ENCODE peak calls at places on chromosomes 16 and 17, in seven cellular contexts. G is thoracic aorta, F is MM.1S, P is PC-3, O is fibroblast of villous mesenchyme, A is uterus, J is ovary. Y is an unnamed sample.

GRCh38 chr16:11060856-11061255 is 116.5 kb downstream of the CLEC16A start:
- DNase-seq in P (no peak), F (no peak), J (no peak), O (no peak), A (no peak), G (no peak), Y (no peak)

GRCh38 chr16:46859719-46860152 is 24.4 kb upstream of the GPT2 start:
- DNase-seq in P (peak; percentile 88), J (no peak), F (no peak), O (peak; percentile 66), G (no peak), A (no peak), Y (peak; percentile 85)

GRCh38 chr17:56679148-56679766 is 85.8 kb downstream of the NOG start:
- DNase-seq in F (peak; percentile 20), G (no peak), A (no peak), O (peak; percentile 35), P (peak; percentile 68), J (no peak), Y (peak; percentile 41)

GRCh38 chr17:34146440-34147043 is 108.5 kb upstream of the CCL2 start:
- DNase-seq in F (peak; percentile 74), J (no peak), G (no peak), O (no peak), P (peak; percentile 30), A (no peak), Y (no peak)

GRCh38 chr17:79859676-79860615 is 20.7 kb upstream of the CBX4 start:
- DNase-seq in A (no peak), O (no peak), P (no peak), J (no peak), G (no peak), F (no peak), Y (no peak)

GRCh38 chr16:74868501-74868900 is 93.9 kb upstream of the FA2H start:
- DNase-seq in J (no peak), P (peak; percentile 24), F (no peak), A (no peak), O (peak; percentile 18), G (no peak), Y (peak; percentile 64)

GRCh38 chr16:2084688-2085625 is 37.2 kb downstream of the TSC2 start:
- DNase-seq in O (no peak), G (no peak), A (no peak), F (no peak), J (no peak), P (no peak), Y (no peak)

GRCh38 chr17:80263253-80264047 is 2.8 kb downstream of the RNF213 start:
- DNase-seq in P (no peak), J (peak; percentile 89), O (peak; percentile 95), F (peak; percentile 98), G (peak; percentile 65), A (peak; percentile 90), Y (peak; percentile 80)

GRCh38 chr16:57000271-57001025 is 11.1 kb downstream of the NLRC5 start:
- DNase-seq in A (peak; percentile 81), P (peak; percentile 74), J (peak; percentile 36), O (peak; percentile 85), F (no peak), G (peak; percentile 70), Y (peak; percentile 92)

GRCh38 chr17:18187816-18188761 is 4.5 kb downstream of the ALKBH5 start:
- DNase-seq in A (no peak), F (no peak), P (peak; percentile 35), J (no peak), G (no peak), O (peak; percentile 57), Y (peak; percentile 41)

GRCh38 chr17:8489841-8490240 is 54.2 kb downstream of the NDEL1 start:
- DNase-seq in P (no peak), G (no peak), F (no peak), A (no peak), O (no peak), J (no peak), Y (no peak)

GRCh38 chr17:79779088-79779529 is 1.2 kb downstream of the CBX2 start:
- DNase-seq in G (no peak), A (no peak), P (no peak), F (no peak), O (no peak), J (peak; percentile 38), Y (no peak)

GRCh38 chr17:56779898-56780777 is 53.6 kb downstream of the C17orf67 start:
- DNase-seq in J (peak; percentile 52), P (peak; percentile 95), A (peak; percentile 43), O (peak; percentile 65), F (peak; percentile 89), G (peak; percentile 3), Y (peak; percentile 61)

GRCh38 chr17:77381185-77381700 is 240.5 kb downstream of the SEC14L1 start:
- DNase-seq in O (no peak), F (no peak), J (no peak), P (no peak), G (no peak), A (no peak), Y (no peak)

GRCh38 chr16:57106767-57107166 is 14.4 kb downstream of the CPNE2 start:
- DNase-seq in G (no peak), F (no peak), J (no peak), A (peak; percentile 48), P (peak; percentile 19), O (no peak), Y (no peak)

GRCh38 chr16:59113009-59113408 is 378.9 kb upstream of the GOT2 start:
- DNase-seq in O (no peak), P (no peak), F (no peak), A (no peak), G (no peak), J (no peak), Y (no peak)

GRCh38 chr16:14401839-14402115 is 228.3 kb downstream of the PARN start:
- DNase-seq in J (peak; percentile 41), G (no peak), O (no peak), P (no peak), A (no peak), F (no peak), Y (peak; percentile 42)

GRCh38 chr16:12998376-12999085 is 97.1 kb downstream of the SHISA9 start:
- DNase-seq in O (no peak), J (no peak), A (no peak), G (no peak), P (no peak), F (no peak), Y (no peak)

GRCh38 chr17:79202476-79202875 is 127.9 kb downstream of the ENGASE start:
- DNase-seq in P (no peak), A (no peak), F (no peak), J (no peak), O (no peak), G (no peak), Y (no peak)

GRCh38 chr17:57034807-57035754 is 50.0 kb upstream of the AKAP1 start:
- DNase-seq in F (no peak), P (no peak), J (no peak), O (no peak), A (no peak), G (no peak), Y (no peak)

GRCh38 chr16:12081048-12081404 is 104.5 kb downstream of the SNX29 start:
- DNase-seq in F (no peak), O (no peak), A (no peak), G (no peak), J (no peak), P (no peak), Y (no peak)

GRCh38 chr16:67966549-67967182 is 1.8 kb downstream of the SLC12A4 start:
- DNase-seq in F (no peak), P (no peak), O (peak; percentile 61), A (no peak), G (no peak), J (no peak), Y (peak; percentile 30)
- H3K4me3 ChIP-seq in F (peak overlapping the region; percentile 93), P (peak overlapping the region; percentile 94), O (peak overlapping the region; percentile 96), A (peak overlapping the region; percentile 73), G (peak overlapping the region; percentile 84), J (peak overlapping the region; percentile 68), Y (peak overlapping the region; percentile 72)

GRCh38 chr17:67093348-67093747 is 49.0 kb downstream of the CACNG1 start:
- DNase-seq in O (no peak), F (no peak), P (no peak), J (no peak), A (no peak), G (no peak), Y (peak; percentile 42)
- H3K4me3 ChIP-seq in O (no peak overlapping the region), F (no peak overlapping the region), P (no peak overlapping the region), J (no peak overlapping the region), A (no peak overlapping the region), G (no peak overlapping the region), Y (no peak overlapping the region)

GRCh38 chr17:58416396-58416795 is 938 bp downstream of the RNF43 start:
- DNase-seq in F (no peak), O (no peak), A (no peak), G (no peak), J (no peak), P (no peak), Y (no peak)
- H3K4me3 ChIP-seq in F (no peak overlapping the region), O (no peak overlapping the region), A (no peak overlapping the region), G (no peak overlapping the region), J (no peak overlapping the region), P (peak overlapping the region; percentile 79), Y (no peak overlapping the region)

GRCh38 chr16:19718624-19718965 is 524 bp downstream of the IQCK start:
- DNase-seq in O (no peak), J (no peak), A (no peak), G (no peak), F (no peak), P (no peak), Y (peak; percentile 17)

GRCh38 chr16:19717781-19718623 is at the start of the genes IQCK and KNOP1:
- DNase-seq in O (peak; percentile 92), F (peak; percentile 95), J (peak; percentile 93), A (peak; percentile 89), P (peak; percentile 77), G (peak; percentile 53), Y (peak; percentile 90)

GRCh38 chr16:19717319-19717718 is 708 bp downstream of the KNOP1 start:
- DNase-seq in F (peak; percentile 22), O (no peak), J (no peak), A (no peak), G (no peak), P (no peak), Y (no peak)

GRCh38 chr16:19715566-19715965 is 2.5 kb downstream of the KNOP1 start:
- DNase-seq in P (peak; percentile 79), J (no peak), G (no peak), A (no peak), O (no peak), F (no peak), Y (no peak)

GRCh38 chr16:19716183-19716582 is 1.8 kb downstream of the KNOP1 start:
- DNase-seq in P (peak; percentile 56), F (no peak), G (no peak), A (no peak), O (no peak), J (no peak), Y (no peak)
- H3K4me3 ChIP-seq in P (peak overlapping the region; percentile 97), F (no peak overlapping the region), G (no peak overlapping the region), A (no peak overlapping the region), O (peak overlapping the region; percentile 94), J (no peak overlapping the region), Y (no peak overlapping the region)

DNA sequence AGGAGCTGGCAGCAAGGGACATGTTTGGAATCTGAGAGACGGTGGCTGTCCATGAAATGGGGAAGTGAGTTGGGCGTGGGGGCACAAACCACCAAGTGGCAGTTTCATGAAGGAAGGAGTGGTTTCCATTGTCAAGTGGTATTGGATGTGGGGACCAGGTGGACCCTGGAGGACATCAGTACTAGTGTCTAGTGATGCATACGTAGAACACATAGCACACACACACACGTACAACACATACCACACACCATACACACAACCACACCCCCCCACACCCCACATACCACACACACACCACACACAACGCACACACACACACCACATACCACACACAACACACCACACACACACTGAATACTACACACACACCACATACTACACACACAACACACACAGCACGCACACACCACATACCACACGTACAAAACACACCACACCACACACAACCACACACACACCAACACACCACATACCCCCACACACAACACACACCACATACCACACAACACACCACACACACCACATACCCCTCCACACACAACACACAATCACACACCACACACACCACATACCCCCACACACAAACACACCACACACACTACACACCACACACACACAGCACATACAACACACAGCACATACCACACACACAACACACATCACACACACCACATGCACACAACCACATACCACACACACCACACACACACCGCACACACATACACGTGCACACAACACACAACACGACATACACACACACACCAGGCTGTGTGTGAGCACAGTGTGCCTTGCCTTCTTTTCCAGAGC is 41.1 kb upstream of the GSE1 start:
- DNase-seq in F (peak; percentile 37), G (no peak), P (no peak), O (no peak), J (no peak), A (no peak), Y (no peak)
- H3K4me3 ChIP-seq in F (no peak overlapping the region), G (no peak overlapping the region), P (no peak overlapping the region), O (no peak overlapping the region), J (no peak overlapping the region), A (no peak overlapping the region), Y (no peak overlapping the region)